ENCODE peak calls at places on chromosomes 3 and 15, in ten cellular contexts. W is GM13977; S is AG09319; D is mesothelial cell of epicardium; C is CD8-positive, alpha-beta T cell; J is activated T-helper 1 cell treated with anti-CD3 and anti-CD28 coated beads, Interleukin-12 subunit alpha, Interleukin-12 subunit beta, Interleukin-2, Interleukin-4 antibody, amounts not matched to agents 30 ng/mL and 10 ng/mL and 1 ng/mL, durations not matched to agents 14 hours and 24 hours and 36 hours; U is cardiac muscle cell; Y is effector CD4-positive, alpha-beta T cell; P is Caki2; B is endothelial cell of umbilical vein. A is an unnamed sample.

GRCh38 chr15:39747326-39747725 is 35.3 kb downstream of the FSIP1 start:
- DNase-seq in Y (no peak), D (no peak), U (peak; percentile 64), C (no peak), S (no peak), P (peak; percentile 10), J (no peak), W (no peak), B (peak; percentile 71), A (no peak)

GRCh38 chr15:67013696-67014095 is 51.7 kb upstream of the SMAD3 start:
- DNase-seq in S (no peak), B (peak; percentile 97), J (no peak), C (no peak), P (no peak), Y (no peak), W (no peak), U (peak; percentile 72), D (no peak), A (peak; percentile 38)

GRCh38 chr3:80190051-80190450 is 422.3 kb upstream of the ROBO1 start:
- DNase-seq in D (no peak), W (no peak), Y (no peak), S (no peak), J (no peak), U (peak; percentile 91), P (peak; percentile 31), B (peak; percentile 99), C (no peak), A (no peak)

GRCh38 chr3:175554761-175555160 is 695.6 kb downstream of the NAALADL2 start:
- DNase-seq in P (no peak), U (no peak), Y (no peak), J (no peak), D (no peak), B (no peak), C (no peak), S (no peak), W (no peak), A (no peak)

GRCh38 chr15:65981837-65982696 is 112.8 kb downstream of the RAB11A start:
- DNase-seq in D (peak; percentile 45), U (no peak), C (peak; percentile 70), J (peak; percentile 12), B (no peak), Y (peak; percentile 40), P (no peak), W (peak; percentile 73), S (no peak), A (peak; percentile 44)

GRCh38 chr3:148366743-148367410 is 330.8 kb upstream of the AGTR1 start:
- DNase-seq in U (peak; percentile 19), D (no peak), Y (no peak), P (peak; percentile 3), S (no peak), C (no peak), B (no peak), J (no peak), W (peak; percentile 4), A (no peak)

GRCh38 chr3:121855555-121855954 is 20.5 kb downstream of the EAF2 start:
- DNase-seq in Y (no peak), W (no peak), P (no peak), C (no peak), J (no peak), U (peak; percentile 20), D (no peak), B (peak; percentile 8), S (no peak), A (no peak)

GRCh38 chr15:76235186-76235826 is 76.0 kb downstream of the ETFA start:
- DNase-seq in S (no peak), Y (no peak), C (no peak), P (peak; percentile 34), W (no peak), D (no peak), B (peak; percentile 54), U (peak; percentile 66), J (no peak), A (no peak)

GRCh38 chr15:25173241-25174028 is 218.6 kb downstream of the SNRPN start:
- DNase-seq in S (no peak), W (no peak), D (no peak), B (no peak), Y (no peak), U (no peak), C (no peak), P (no peak), J (no peak), A (no peak)